ENCODE peak calls at places on chromosomes 7 and 10, in six cellular contexts. D, F, U, E, X and Y are unnamed samples.
A peak's percentile ranks its signal among the peaks of the same experiment; 100 is the strongest.

GRCh38 chr7:150945853-150946825 is 32.0 kb downstream of the KCNH2 start:
- DNase-seq in U (no peak), F (no peak), X (peak; percentile 71), E (no peak), D (no peak), Y (no peak)

GRCh38 chr10:971613-972012 is 16.6 kb upstream of the GTPBP4 start:
- DNase-seq in D (no peak), X (no peak), U (no peak), E (no peak), F (no peak), Y (no peak)

GRCh38 chr7:91397612-91398011 is 133.4 kb downstream of the FZD1 start:
- DNase-seq in X (no peak), F (no peak), D (no peak), U (no peak), E (no peak), Y (no peak)

GRCh38 chr7:100895956-100896742 is 461 bp upstream of the ACHE start:
- DNase-seq in E (no peak), X (peak; percentile 65), D (no peak), F (no peak), U (peak; percentile 51), Y (no peak)

GRCh38 chr7:45681596-45682357 is 107.6 kb downstream of the ADCY1 start:
- DNase-seq in X (no peak), F (no peak), D (no peak), U (no peak), E (no peak), Y (no peak)

GRCh38 chr7:80859272-80859970 is 59.4 kb downstream of the SEMA3C start:
- DNase-seq in U (no peak), X (no peak), D (peak; percentile 53), E (peak; percentile 61), F (peak; percentile 48), Y (peak; percentile 82)

GRCh38 chr10:114259825-114260224 is 20.8 kb downstream of the VWA2 start:
- DNase-seq in X (no peak), E (no peak), D (peak; percentile 73), U (no peak), F (peak; percentile 21), Y (peak; percentile 39)

GRCh38 chr7:27178366-27178765 is 4.2 kb upstream of the HOXA10 start:
- DNase-seq in F (no peak), U (no peak), D (no peak), X (no peak), E (no peak), Y (peak; percentile 81)

GRCh38 chr10:29712108-29712507 is 77.3 kb upstream of the SVIL start:
- DNase-seq in F (peak; percentile 71), U (peak; percentile 89), D (no peak), E (peak; percentile 48), X (peak; percentile 59), Y (no peak)

GRCh38 chr7:56079450-56080185 is 13.1 kb downstream of the PHKG1 start:
- DNase-seq in D (peak; percentile 83), U (peak; percentile 59), E (peak; percentile 80), X (peak; percentile 88), F (peak; percentile 71), Y (peak; percentile 83)

GRCh38 chr7:45073031-45073842 is 15.5 kb downstream of the NACAD start:
- DNase-seq in X (peak; percentile 78), F (no peak), U (peak; percentile 25), E (no peak), D (no peak), Y (no peak)

GRCh38 chr7:155017834-155018233 is 14.9 kb upstream of the PAXIP1 start:
- DNase-seq in F (no peak), X (no peak), U (no peak), D (no peak), E (no peak), Y (no peak)

DNA sequence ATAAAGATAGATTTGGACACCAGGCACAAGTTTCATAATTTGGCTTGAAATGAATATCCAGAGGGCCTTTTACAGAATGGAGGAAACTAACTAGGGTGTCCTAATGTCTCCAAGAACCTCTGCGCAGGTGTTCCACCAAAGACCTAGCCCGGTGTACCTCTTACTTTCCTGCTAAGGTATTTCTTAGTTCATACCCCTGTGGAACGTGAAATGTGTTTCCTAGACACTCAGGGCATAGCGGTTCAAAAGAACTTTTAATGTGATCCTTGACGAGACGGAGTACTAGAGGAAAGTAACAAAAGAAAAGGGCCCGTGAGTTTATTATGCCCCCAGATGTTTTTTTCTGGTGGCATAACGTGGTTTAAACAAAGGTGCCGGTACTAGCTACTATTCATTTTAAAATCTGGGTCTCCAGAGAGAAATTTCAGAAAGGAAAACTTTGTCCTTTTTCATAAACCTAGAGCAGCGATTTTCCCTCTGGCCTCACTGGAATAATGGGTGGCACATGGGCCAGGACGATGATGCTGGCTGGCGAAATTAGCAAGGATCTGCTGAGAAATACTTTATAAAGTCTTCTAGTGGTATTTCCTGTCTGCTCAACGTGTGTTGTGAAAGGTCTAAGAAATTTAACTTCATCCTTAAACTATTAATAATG is 1.4 kb downstream of the APBB1IP start:
- DNase-seq in X (no peak), E (no peak), F (no peak), D (no peak), U (no peak), Y (no peak)
- H3K4me3 ChIP-seq in X (no peak overlapping the region), E (no peak overlapping the region), F (no peak overlapping the region), D (no peak overlapping the region), U (peak overlapping the region; percentile 63), Y (no peak overlapping the region)

GRCh38 chr7:86918245-86918644 is 141.2 kb downstream of the ELAPOR2 start:
- DNase-seq in X (no peak), F (no peak), U (peak; percentile 37), E (no peak), D (no peak), Y (no peak)

GRCh38 chr7:86916277-86916825 is 143.1 kb downstream of the ELAPOR2 start:
- DNase-seq in E (no peak), U (no peak), X (no peak), F (no peak), D (no peak), Y (no peak)

GRCh38 chr7:86911703-86912102 is 147.8 kb downstream of the ELAPOR2 start:
- DNase-seq in E (no peak), F (no peak), X (no peak), D (no peak), U (peak; percentile 45), Y (peak; percentile 11)

GRCh38 chr7:86913709-86914108 is 145.7 kb downstream of the ELAPOR2 start:
- DNase-seq in E (peak; percentile 20), D (peak; percentile 60), U (no peak), F (peak; percentile 3), X (no peak), Y (peak; percentile 89)

GRCh38 chr7:86914468-86915054 is 144.9 kb downstream of the ELAPOR2 start:
- DNase-seq in D (peak; percentile 46), F (peak; percentile 7), U (peak; percentile 55), E (peak; percentile 19), X (no peak), Y (no peak)
- TF ChIP-seq CTCF in D (peak; percentile 61), F (peak; percentile 42), U (no peak), E (peak; percentile 53), X (peak; percentile 49), Y (peak; percentile 48)

DNA sequence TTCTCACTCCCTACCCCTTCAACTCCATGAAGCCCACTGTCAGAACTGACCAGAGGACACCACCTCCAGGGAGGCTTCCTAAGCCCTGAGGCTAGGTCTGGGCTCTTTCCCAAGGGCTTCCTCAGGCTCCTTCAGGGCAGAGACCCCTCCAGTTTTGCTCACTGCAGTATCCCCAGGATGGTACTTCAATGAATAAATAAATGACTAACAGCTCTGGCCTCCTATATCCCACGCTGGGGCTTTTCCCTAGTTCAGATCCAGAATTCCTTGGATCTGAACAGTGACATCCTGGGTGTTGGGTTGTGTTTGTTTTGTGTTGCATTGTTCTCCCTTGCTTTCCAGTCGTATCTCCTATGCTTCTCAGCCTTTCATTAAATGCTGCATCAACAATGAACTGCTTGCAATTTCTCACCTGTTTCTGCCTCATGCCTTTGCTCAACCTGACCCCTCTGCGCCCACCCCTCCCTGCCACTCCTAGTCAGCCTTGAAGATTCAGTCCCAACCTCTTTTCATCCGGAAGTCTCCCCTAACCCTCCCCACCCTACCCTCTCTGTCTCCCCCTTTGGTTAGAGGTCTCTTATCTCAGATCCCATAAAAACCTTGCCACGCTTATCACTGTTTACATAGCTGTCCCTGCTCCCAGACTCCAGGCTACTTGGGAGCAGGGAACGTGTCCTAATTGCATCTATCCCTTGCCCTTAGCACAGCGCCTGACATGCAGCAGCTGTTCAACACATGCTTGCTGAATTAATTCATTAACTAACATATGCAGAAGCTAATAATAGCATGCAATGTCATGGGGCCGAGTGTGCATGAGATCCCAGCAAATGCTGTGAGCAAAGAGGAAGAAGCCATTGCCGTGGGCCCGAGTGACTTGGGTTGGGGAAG is 41.7 kb downstream of the PPP1R3C start:
- DNase-seq in U (no peak), F (peak; percentile 93), X (peak; percentile 42), D (peak; percentile 78), E (peak; percentile 21), Y (peak; percentile 80)
- H3K4me3 ChIP-seq in U (no peak overlapping the region), F (no peak overlapping the region), X (no peak overlapping the region), D (no peak overlapping the region), E (no peak overlapping the region), Y (peak overlapping the region; percentile 26)

DNA sequence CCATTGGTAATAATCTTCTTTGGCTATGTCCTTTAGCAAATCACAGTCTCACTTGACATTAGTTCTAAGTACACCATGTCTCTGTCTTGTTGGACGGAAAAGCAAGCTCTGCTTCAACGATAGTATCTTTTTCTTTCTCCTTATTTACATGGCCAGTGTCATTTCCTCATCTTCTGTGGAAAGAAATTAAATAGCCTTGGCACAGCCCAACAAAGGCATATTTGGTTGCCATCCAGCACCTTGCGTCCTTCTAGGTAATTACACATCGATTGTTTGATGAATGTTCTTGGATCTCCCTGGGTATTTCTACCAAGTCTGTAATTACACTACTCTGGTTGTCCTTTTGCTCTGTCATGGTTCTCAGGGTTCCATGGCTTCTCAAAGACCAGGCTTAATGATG is 183.1 kb downstream of the CHN2 start:
- DNase-seq in D (no peak), X (no peak), U (no peak), E (no peak), F (no peak), Y (no peak)
- TF ChIP-seq CTCF in D (no peak), X (no peak), U (no peak), E (no peak), F (no peak), Y (no peak)

GRCh38 chr7:22453159-22453558 is 46.8 kb downstream of the STEAP1B start:
- DNase-seq in F (no peak), X (no peak), E (no peak), U (no peak), D (no peak), Y (no peak)

GRCh38 chr7:22447759-22448158 is 52.2 kb downstream of the STEAP1B start:
- DNase-seq in U (no peak), E (no peak), F (peak; percentile 13), D (no peak), X (no peak), Y (no peak)

GRCh38 chr7:22454446-22454845 is 45.5 kb downstream of the STEAP1B start:
- DNase-seq in D (no peak), E (no peak), U (no peak), X (no peak), F (no peak), Y (no peak)

GRCh38 chr7:22457471-22457870 is 42.5 kb downstream of the STEAP1B start:
- DNase-seq in F (no peak), E (no peak), U (no peak), D (no peak), X (no peak), Y (no peak)

GRCh38 chr7:22452142-22452763 is 47.7 kb downstream of the STEAP1B start:
- DNase-seq in U (peak; percentile 95), D (peak; percentile 50), E (peak; percentile 32), F (no peak), X (peak; percentile 85), Y (peak; percentile 48)
- H3K4me3 ChIP-seq in U (peak overlapping the region; percentile 31), D (no peak overlapping the region), E (peak overlapping the region; percentile 22), F (no peak overlapping the region), X (peak overlapping the region; percentile 27), Y (peak overlapping the region; percentile 22)